ENCODE peak calls at places on chromosomes 11 and 22, in nine cellular contexts. O, Y, P, Q, U, Z, T, W and D are unnamed samples.

GRCh38 chr11:23079382-23079813 is 219.1 kb upstream of the CCDC179 start:
- DNase-seq in O (no peak), Y (no peak), P (no peak), Q (no peak), U (no peak), Z (no peak), T (peak), W (no peak), D (no peak)

GRCh38 chr11:122235615-122236014 is 119.6 kb upstream of the BLID start:
- DNase-seq in O (peak), Y (no peak), P (no peak), Q (no peak), U (no peak), Z (peak), T (peak), W (no peak), D (peak)

GRCh38 chr11:45580399-45580798 is 85.0 kb downstream of the CHST1 start:
- DNase-seq in O (peak), Y (no peak), P (no peak), Q (no peak), U (no peak), Z (peak), T (peak), W (peak), D (peak)

GRCh38 chr11:61791737-61792309 is 576 bp downstream of the TMEM258 start:
- DNase-seq in O (peak), Y (no peak), P (no peak), Q (no peak), U (peak), Z (peak), T (peak), W (peak), D (peak)

GRCh38 chr22:49372530-49373288 is 455.0 kb downstream of the BRD1 start:
- DNase-seq in O (peak), Y (no peak), P (no peak), Q (no peak), U (no peak), Z (peak), T (peak), W (no peak), D (no peak)

GRCh38 chr11:61122761-61123160 is 20.5 kb downstream of the CD5 start:
- DNase-seq in O (no peak), Y (no peak), P (no peak), Q (no peak), U (no peak), Z (no peak), T (no peak), W (no peak), D (no peak)

GRCh38 chr11:83778598-83778997 is 492.4 kb upstream of the CCDC90B start:
- DNase-seq in O (no peak), Y (no peak), P (no peak), Q (no peak), U (no peak), Z (no peak), T (no peak), W (no peak), D (no peak)

GRCh38 chr11:100689141-100689540 is 2.1 kb downstream of the ARHGAP42 start:
- DNase-seq in O (no peak), Y (no peak), P (no peak), Q (no peak), U (no peak), Z (no peak), T (peak), W (no peak), D (no peak)

GRCh38 chr11:33258631-33259184 is 1.5 kb downstream of the HIPK3 start:
- DNase-seq in O (no peak), Y (no peak), P (no peak), Q (no peak), U (no peak), Z (peak), T (peak), W (peak), D (no peak)

GRCh38 chr11:85643255-85643654 is 4.5 kb upstream of the TMEM126A start:
- DNase-seq in O (no peak), Y (no peak), P (no peak), Q (no peak), U (no peak), Z (no peak), T (no peak), W (no peak), D (no peak)

GRCh38 chr11:86483591-86484163 is 109.0 kb downstream of the CCDC81 start:
- DNase-seq in O (no peak), Y (no peak), P (no peak), Q (no peak), U (no peak), Z (no peak), T (no peak), W (no peak), D (no peak)

GRCh38 chr11:115087791-115088190 is 409.5 kb downstream of the NXPE2 start:
- DNase-seq in O (no peak), Y (no peak), P (no peak), Q (no peak), U (no peak), Z (no peak), T (no peak), W (no peak), D (no peak)

GRCh38 chr11:35981581-35981980 is 37.7 kb downstream of the LDLRAD3 start:
- DNase-seq in O (no peak), Y (no peak), P (no peak), Q (no peak), U (peak), Z (no peak), T (no peak), W (no peak), D (no peak)

GRCh38 chr11:64268028-64268686 is 16.3 kb downstream of the BAD start:
- DNase-seq in O (no peak), Y (no peak), P (no peak), Q (peak), U (no peak), Z (no peak), T (peak), W (no peak), D (no peak)

GRCh38 chr11:1113405-1114201 is 38.9 kb downstream of the MUC2 start:
- DNase-seq in O (no peak), Y (no peak), P (no peak), Q (no peak), U (no peak), Z (no peak), T (no peak), W (no peak), D (no peak)

GRCh38 chr11:126628790-126629621 is 273.5 kb downstream of the ST3GAL4 start:
- DNase-seq in O (no peak), Y (no peak), P (no peak), Q (no peak), U (peak), Z (no peak), T (no peak), W (no peak), D (peak)

GRCh38 chr11:73396251-73396930 is 20.2 kb downstream of the RELT start:
- DNase-seq in O (no peak), Y (no peak), P (no peak), Q (no peak), U (no peak), Z (no peak), T (no peak), W (no peak), D (no peak)

GRCh38 chr11:72609451-72609850 is 64.8 kb downstream of the PDE2A start:
- DNase-seq in O (no peak), Y (no peak), P (no peak), Q (no peak), U (no peak), Z (no peak), T (no peak), W (no peak), D (no peak)

GRCh38 chr22:19407649-19408606 is 23.6 kb downstream of the HIRA start:
- DNase-seq in O (no peak), Y (no peak), P (no peak), Q (no peak), U (no peak), Z (no peak), T (peak), W (no peak), D (no peak)

GRCh38 chr22:37358917-37359316 is 68.4 kb downstream of the ELFN2 start:
- DNase-seq in O (no peak), Y (no peak), P (no peak), Q (no peak), U (no peak), Z (no peak), T (no peak), W (no peak), D (no peak)

GRCh38 chr11:70065318-70066135 is 12.6 kb upstream of the ANO1 start:
- DNase-seq in O (no peak), Y (no peak), P (no peak), Q (no peak), U (no peak), Z (no peak), T (no peak), W (no peak), D (no peak)

GRCh38 chr22:43796567-43796966 is 15.5 kb downstream of the EFCAB6 start:
- DNase-seq in O (no peak), Y (no peak), P (no peak), Q (no peak), U (no peak), Z (peak), T (peak), W (no peak), D (peak)

GRCh38 chr11:130344846-130345245 is 30.1 kb upstream of the ZBTB44 start:
- DNase-seq in O (no peak), Y (no peak), P (no peak), Q (no peak), U (no peak), Z (no peak), T (no peak), W (no peak), D (no peak)

GRCh38 chr22:27196483-27196882 is 539.1 kb downstream of the MIAT start:
- DNase-seq in O (no peak), Y (no peak), P (no peak), Q (no peak), U (no peak), Z (no peak), T (no peak), W (no peak), D (no peak)

GRCh38 chr11:11731311-11732083 is 109.7 kb upstream of the GALNT18 start:
- DNase-seq in O (no peak), Y (no peak), P (no peak), Q (no peak), U (no peak), Z (peak), T (peak), W (no peak), D (peak)

GRCh38 chr11:70278994-70279393 is 8.5 kb downstream of the PPFIA1 start:
- DNase-seq in O (no peak), Y (no peak), P (no peak), Q (no peak), U (peak), Z (no peak), T (no peak), W (no peak), D (no peak)

GRCh38 chr22:42074153-42074750 is at the start of gene PHETA2:
- DNase-seq in O (no peak), Y (peak), P (peak), Q (no peak), U (no peak), Z (no peak), T (peak), W (no peak), D (peak)

GRCh38 chr22:23673826-23674690 is 16.8 kb upstream of the RGL4 start:
- DNase-seq in O (no peak), Y (no peak), P (no peak), Q (no peak), U (no peak), Z (no peak), T (no peak), W (no peak), D (no peak)

GRCh38 chr22:27815826-27816530 is 14.4 kb upstream of the MN1 start:
- DNase-seq in O (no peak), Y (no peak), P (no peak), Q (no peak), U (no peak), Z (no peak), T (no peak), W (no peak), D (no peak)

GRCh38 chr11:122486793-122487495 is 168.6 kb upstream of the UBASH3B start:
- DNase-seq in O (peak), Y (no peak), P (no peak), Q (no peak), U (no peak), Z (peak), T (peak), W (peak), D (no peak)